ENCODE peak calls at places on chromosomes 16 and 17, in five cellular contexts. R, D, T, M and C are unnamed samples. For H3K9me3, the result is how much of the 10 kb centered on the place peaks cover.

GRCh38 chr16:57815987-57816745 is 13.9 kb upstream of the KIFC3 start:
- DNase-seq in R (peak), D (peak), T (peak), M (peak), C (peak)

GRCh38 chr17:22142091-22142490 is 449.8 kb downstream of the KCNJ18 start:
- DNase-seq in R (no peak), D (no peak), T (no peak), M (no peak), C (no peak)

GRCh38 chr17:81248649-81249048 is 9.5 kb downstream of the NDUFAF8 start:
- DNase-seq in R (no peak), D (no peak), T (no peak), M (no peak), C (no peak)

GRCh38 chr16:88437367-88437964 is 15.6 kb upstream of the ZFPM1 start:
- DNase-seq in R (no peak), D (peak), T (peak), M (peak), C (peak)

GRCh38 chr16:81841709-81842108 is 62.6 kb downstream of the PLCG2 start:
- DNase-seq in R (no peak), D (no peak), T (no peak), M (no peak), C (no peak)

GRCh38 chr16:47197536-47198179 is 53.9 kb upstream of the NETO2 start:
- DNase-seq in R (no peak), D (peak), T (no peak), M (peak), C (peak)

GRCh38 chr16:48075398-48075797 is 80.4 kb downstream of the ABCC12 start:
- DNase-seq in R (peak), D (peak), T (no peak), M (peak), C (peak)

GRCh38 chr17:64024781-64025731 is 4.6 kb upstream of the ICAM2 start:
- DNase-seq in R (no peak), D (peak), T (no peak), M (peak), C (no peak)

GRCh38 chr17:80725532-80725931 is 180.9 kb downstream of the RPTOR start:
- DNase-seq in R (no peak), D (no peak), T (no peak), M (no peak), C (peak)

GRCh38 chr16:74718741-74719610 is 18.3 kb upstream of the MLKL start:
- DNase-seq in R (no peak), D (no peak), T (no peak), M (no peak), C (no peak)

GRCh38 chr17:19755821-19756510 is 7.9 kb upstream of the ALDH3A1 start:
- DNase-seq in R (no peak), D (no peak), T (no peak), M (no peak), C (no peak)

GRCh38 chr17:21218101-21218500 is 4.1 kb upstream of the TMEM11 start:
- DNase-seq in R (no peak), D (no peak), T (no peak), M (no peak), C (peak)

GRCh38 chr16:49855822-49856740 is at the start of gene ZNF423:
- DNase-seq in R (no peak), D (no peak), T (no peak), M (no peak), C (no peak)

GRCh38 chr16:89909777-89910716 is 8.6 kb upstream of the MC1R start:
- DNase-seq in R (no peak), D (peak), T (peak), M (peak), C (peak)

GRCh38 chr17:74190154-74190553 is 13.3 kb upstream of the RPL38 start:
- DNase-seq in R (no peak), D (peak), T (no peak), M (peak), C (peak)

GRCh38 chr17:1511756-1512321 is 4.6 kb downstream of the INPP5K start:
- DNase-seq in R (no peak), D (no peak), T (peak), M (no peak), C (peak)

GRCh38 chr16:7688811-7689210 is 356.2 kb downstream of the RBFOX1 start:
- DNase-seq in R (no peak), D (no peak), T (no peak), M (no peak), C (no peak)

GRCh38 chr17:66715745-66716156 is 119.2 kb upstream of the CACNG5 start:
- DNase-seq in R (peak), D (peak), T (no peak), M (peak), C (peak)

GRCh38 chr16:21038197-21038596 is 112.4 kb downstream of the DNAH3 start:
- DNase-seq in R (no peak), D (no peak), T (no peak), M (no peak), C (no peak)

GRCh38 chr17:9371019-9371418 is 204.6 kb downstream of the STX8 start:
- DNase-seq in R (no peak), D (peak), T (no peak), M (peak), C (peak)

GRCh38 chr17:81815646-81815985 is 11.7 kb downstream of the GCGR start:
- DNase-seq in R (no peak), D (no peak), T (no peak), M (no peak), C (no peak)

GRCh38 chr17:43540821-43541674 is 5.1 kb downstream of the ETV4 start:
- DNase-seq in R (no peak), D (no peak), T (no peak), M (no peak), C (no peak)

GRCh38 chr16:6428861-6429260 is 903.8 kb upstream of the RBFOX1 start:
- DNase-seq in R (no peak), D (no peak), T (no peak), M (no peak), C (no peak)

GRCh38 chr17:67528751-67529436 is 151.8 kb downstream of the PITPNC1 start:
- DNase-seq in R (peak), D (peak), T (peak), M (peak), C (peak)

GRCh38 chr17:9116311-9116820 is 95.1 kb downstream of the NTN1 start:
- DNase-seq in R (no peak), D (no peak), T (no peak), M (no peak), C (no peak)

GRCh38 chr17:78394209-78394608 is 15.8 kb downstream of the PGS1 start:
- DNase-seq in R (no peak), D (no peak), T (no peak), M (no peak), C (no peak)

GRCh38 chr17:34709108-34709779 is 129.9 kb downstream of the TMEM132E start:
- DNase-seq in R (no peak), D (no peak), T (no peak), M (no peak), C (no peak)

GRCh38 chr16:35639233-35640205 is 2180.1 kb downstream of the TP53TG3F start:
- DNase-seq in R (no peak), D (no peak), T (no peak), M (no peak), C (no peak)
- H3K9me3 ChIP-seq in R (half or more), D (under half), T (half or more), M (under half), C (under half)

GRCh38 chr16:73584157-73584556 is 536.2 kb upstream of the ZFHX3 start:
- DNase-seq in R (no peak), D (no peak), T (no peak), M (no peak), C (no peak)
- H3K9me3 ChIP-seq in R (under half), D (under half), T (under half), M (under half), C (under half)

GRCh38 chr17:82949984-82950383 is 110.2 kb upstream of the ZNF750 start:
- DNase-seq in R (no peak), D (no peak), T (no peak), M (no peak), C (no peak)
- H3K9me3 ChIP-seq in R (under half), D (under half), T (under half), M (half or more), C (under half)

GRCh38 chr16:3304370-3304769 is 860 bp downstream of the TIGD7 start:
- DNase-seq in R (no peak), D (no peak), T (no peak), M (peak), C (peak)
- H3K9me3 ChIP-seq in R (half or more), D (under half), T (half or more), M (under half), C (under half)

DNA sequence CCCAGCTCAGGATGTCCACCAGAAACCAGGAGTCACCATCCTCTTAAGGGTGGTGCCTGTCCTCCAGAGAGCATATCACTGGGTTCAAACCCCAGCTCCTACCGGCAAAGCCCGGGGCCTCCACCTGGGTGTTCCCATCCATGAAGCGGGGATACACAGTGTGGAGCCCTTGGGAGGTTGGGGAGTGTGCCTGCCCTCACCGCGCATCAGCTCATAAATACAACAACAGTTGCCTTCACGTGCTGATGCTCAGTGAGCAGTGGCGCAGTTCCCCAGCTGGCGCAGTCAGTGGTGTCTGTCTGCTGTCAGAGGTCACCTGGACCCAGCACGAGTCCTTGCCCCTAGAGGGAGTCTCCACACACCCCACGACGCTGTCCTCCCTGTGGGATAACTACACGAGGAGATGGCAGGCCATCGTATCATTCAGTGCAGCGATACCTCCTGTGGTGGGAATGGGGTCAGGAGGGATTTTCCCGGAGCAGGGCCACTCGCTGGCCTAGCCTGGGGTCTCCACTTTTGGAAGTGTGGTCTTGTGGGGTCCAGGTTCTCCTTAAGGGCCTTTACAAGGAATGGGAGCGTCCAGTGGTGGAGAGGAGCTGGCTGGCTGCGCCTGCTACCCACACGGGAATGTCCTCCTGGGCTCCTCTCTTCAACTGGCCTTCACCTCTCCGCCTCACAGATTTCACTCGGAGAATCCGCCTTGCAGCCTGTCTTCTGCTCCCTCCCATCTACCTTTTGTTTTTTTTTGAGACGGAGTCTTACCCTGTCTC is 2.3 kb upstream of the ELOB start:
- DNase-seq in R (no peak), D (no peak), T (no peak), M (no peak), C (no peak)
- H3K9me3 ChIP-seq in R (under half), D (under half), T (under half), M (under half), C (under half)

GRCh38 chr17:5097101-5097834 is 14.4 kb downstream of the ZNF232 start:
- DNase-seq in R (no peak), D (no peak), T (peak), M (no peak), C (no peak)
- H3K9me3 ChIP-seq in R (half or more), D (under half), T (half or more), M (half or more), C (half or more)

DNA sequence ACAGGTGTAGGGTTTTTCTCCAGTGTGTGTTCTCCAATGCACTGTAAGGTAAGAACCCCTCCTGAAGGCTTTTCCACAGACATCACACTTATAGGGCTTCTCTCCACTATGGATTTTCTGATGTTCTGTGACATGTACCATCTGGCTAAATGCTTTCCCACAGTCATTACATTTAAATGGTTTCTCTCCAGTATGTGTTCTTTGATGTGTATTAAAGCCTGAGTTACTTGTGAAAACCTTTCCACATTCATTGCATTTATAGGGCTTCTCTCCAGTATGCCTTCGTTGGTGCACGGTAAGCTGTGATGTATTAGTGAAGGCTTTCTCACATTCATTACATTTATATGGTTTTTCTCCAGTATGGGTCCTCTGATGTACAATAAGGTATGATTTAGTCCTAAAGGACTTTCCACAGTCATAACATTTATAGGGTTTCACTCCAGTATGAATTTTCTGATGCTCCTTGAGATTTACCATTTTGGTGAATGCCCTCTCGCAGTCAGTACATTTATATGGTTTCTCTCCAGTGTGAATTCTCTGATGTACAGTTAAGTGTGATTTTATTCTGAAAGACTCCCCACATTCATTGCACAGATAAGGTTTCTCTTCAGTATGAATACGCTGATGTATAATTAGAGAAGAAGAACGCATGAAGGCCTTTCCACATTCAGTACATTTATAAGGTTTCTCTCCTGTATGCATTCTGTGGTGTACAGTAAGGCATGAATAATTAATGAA is 30.9 kb downstream of the ZNF624 start:
- DNase-seq in R (no peak), D (no peak), T (no peak), M (no peak), C (no peak)
- H3K9me3 ChIP-seq in R (under half), D (under half), T (half or more), M (half or more), C (half or more)

DNA sequence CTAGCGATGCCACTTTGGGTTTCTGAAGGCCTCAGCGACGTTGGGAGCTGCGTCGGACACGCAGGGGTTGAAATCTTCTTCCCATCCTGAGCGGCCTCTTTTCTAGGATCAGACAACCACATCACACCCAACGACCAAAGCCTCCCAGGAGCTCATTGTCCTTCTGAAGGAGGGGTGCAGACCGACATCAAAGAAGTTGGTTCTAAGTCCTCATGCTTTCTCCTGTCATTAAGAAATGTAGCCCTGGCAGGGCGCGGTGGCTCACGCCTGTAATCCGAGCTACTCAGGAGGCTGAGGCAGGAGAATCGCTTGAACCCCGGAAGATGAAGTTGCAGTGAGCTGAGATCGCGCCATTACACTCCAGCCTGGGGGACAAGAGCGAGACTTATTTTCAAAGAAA is 1681.9 kb downstream of the TP53TG3F start:
- DNase-seq in R (no peak), D (no peak), T (no peak), M (no peak), C (no peak)
- H3K9me3 ChIP-seq in R (half or more), D (under half), T (half or more), M (under half), C (under half)